ENCODE peak calls at places on chromosomes 2 and 18, in five cellular contexts. M is HFFc6; K is iPS DF 19.7; N is stimulated activated naive CD8-positive, alpha-beta T cell treated with anti-CD3 and anti-CD28 coated beads, Interleukin-15, amount 100 ng/mL, for 72 hours; S is CD8-positive, alpha-beta T cell. Q is an unnamed sample.

GRCh38 chr2:141133883-141134282 is 996.9 kb downstream of the LRP1B start:
- DNase-seq in S (no peak), K (no peak), M (no peak), N (no peak), Q (no peak)

GRCh38 chr18:9362869-9363268 is 28.3 kb downstream of the TWSG1 start:
- DNase-seq in M (no peak), N (no peak), S (no peak), K (no peak), Q (no peak)

GRCh38 chr2:24021122-24021998 is 11.5 kb downstream of the MFSD2B start:
- DNase-seq in M (no peak), S (no peak), N (peak), K (peak), Q (no peak)

GRCh38 chr18:433960-434359 is 66.5 kb downstream of the COLEC12 start:
- DNase-seq in N (no peak), M (no peak), S (no peak), K (no peak), Q (no peak)

GRCh38 chr2:180174580-180174979 is 167.5 kb upstream of the CWC22 start:
- DNase-seq in M (no peak), K (no peak), N (no peak), S (no peak), Q (no peak)

GRCh38 chr2:18178736-18179349 is 300.4 kb downstream of the KCNS3 start:
- DNase-seq in M (peak), K (peak), S (no peak), N (peak), Q (peak)

GRCh38 chr2:21972580-21972979 is 848.8 kb downstream of the TDRD15 start:
- DNase-seq in S (no peak), M (no peak), N (no peak), K (no peak), Q (no peak)

GRCh38 chr2:10901160-10901559 is 10.6 kb upstream of the KCNF1 start:
- DNase-seq in N (no peak), S (no peak), K (no peak), M (peak), Q (no peak)

Q was measured in GM13976.